ENCODE peak calls at places on chromosomes 3 and 15, in seven cellular contexts. R is tibial artery, D is neural progenitor cell, P is upper lobe of right lung, C is mesendoderm, G is GM23338, W is neuronal stem cell. V is an unnamed sample.

GRCh38 chr15:93417156-93418077 is 328.4 kb upstream of the RGMA start:
- DNase-seq in R (no peak), D (no peak), P (no peak), C (peak; percentile 28), G (no peak), W (no peak), V (no peak)

GRCh38 chr3:126152458-126152857 is 27.9 kb downstream of the ALDH1L1 start:
- DNase-seq in R (no peak), D (no peak), P (no peak), C (no peak), G (no peak), W (no peak), V (no peak)

GRCh38 chr3:119550090-119550910 is 9.1 kb downstream of the CD80 start:
- DNase-seq in R (no peak), D (no peak), P (no peak), C (no peak), G (no peak), W (no peak), V (no peak)

GRCh38 chr3:11271986-11272904 is at the start of gene ATG7:
- DNase-seq in R (peak; percentile 98), D (peak; percentile 99), P (peak; percentile 99), C (peak; percentile 98), G (peak; percentile 99), W (peak; percentile 95), V (peak; percentile 95)

GRCh38 chr3:141575879-141576743 is 89.3 kb downstream of the RASA2 start:
- DNase-seq in R (no peak), D (no peak), P (no peak), C (peak; percentile 33), G (peak; percentile 49), W (no peak), V (no peak)

GRCh38 chr3:20451170-20451569 is 265.2 kb upstream of the SGO1 start:
- DNase-seq in R (no peak), D (peak; percentile 3), P (no peak), C (peak; percentile 51), G (peak; percentile 21), W (no peak), V (no peak)

GRCh38 chr3:21705769-21706168 is 45.2 kb downstream of the ZNF385D start:
- DNase-seq in R (peak; percentile 92), D (no peak), P (no peak), C (peak; percentile 8), G (no peak), W (no peak), V (no peak)

GRCh38 chr15:75590239-75590638 is 11.1 kb upstream of the PTPN9 start:
- DNase-seq in R (no peak), D (no peak), P (no peak), C (no peak), G (no peak), W (no peak), V (no peak)

GRCh38 chr3:148466143-148466542 is 231.6 kb upstream of the AGTR1 start:
- DNase-seq in R (no peak), D (no peak), P (no peak), C (peak; percentile 61), G (peak; percentile 21), W (no peak), V (no peak)

GRCh38 chr3:156174229-156174847 is 54.0 kb downstream of the KCNAB1 start:
- DNase-seq in R (no peak), D (peak; percentile 56), P (no peak), C (peak; percentile 55), G (peak; percentile 33), W (no peak), V (no peak)

GRCh38 chr15:52306270-52306669 is 10.7 kb upstream of the MYO5C start:
- DNase-seq in R (no peak), D (no peak), P (no peak), C (no peak), G (no peak), W (no peak), V (no peak)

GRCh38 chr15:36334059-36334458 is 245.4 kb upstream of the CDIN1 start:
- DNase-seq in R (no peak), D (no peak), P (no peak), C (peak; percentile 26), G (no peak), W (no peak), V (no peak)

GRCh38 chr3:171970301-171970788 is 69.0 kb upstream of the FNDC3B start:
- DNase-seq in R (no peak), D (no peak), P (no peak), C (no peak), G (no peak), W (no peak), V (no peak)

GRCh38 chr3:38130631-38131065 is 6.3 kb downstream of the ACAA1 start:
- DNase-seq in R (no peak), D (no peak), P (no peak), C (no peak), G (no peak), W (no peak), V (no peak)

GRCh38 chr15:63198752-63199250 is 9.4 kb downstream of the RAB8B start:
- DNase-seq in R (no peak), D (no peak), P (no peak), C (no peak), G (no peak), W (no peak), V (no peak)

GRCh38 chr15:79310612-79310984 is 314 bp upstream of the TMED3 start:
- DNase-seq in R (no peak), D (no peak), P (no peak), C (peak; percentile 83), G (peak; percentile 68), W (no peak), V (no peak)

GRCh38 chr3:52293491-52294319 is 6.1 kb downstream of the GLYCTK start:
- DNase-seq in R (no peak), D (no peak), P (no peak), C (no peak), G (no peak), W (no peak), V (no peak)

GRCh38 chr3:29186982-29187718 is 93.7 kb upstream of the RBMS3 start:
- DNase-seq in R (no peak), D (no peak), P (no peak), C (peak; percentile 27), G (no peak), W (no peak), V (no peak)

GRCh38 chr3:12195231-12195630 is 36.5 kb upstream of the TIMP4 start:
- DNase-seq in R (no peak), D (no peak), P (no peak), C (peak; percentile 75), G (peak; percentile 45), W (no peak), V (no peak)

GRCh38 chr3:26118165-26118564 is 328.3 kb downstream of the OXSM start:
- DNase-seq in R (no peak), D (peak; percentile 23), P (no peak), C (peak; percentile 86), G (peak; percentile 84), W (no peak), V (peak; percentile 7)

GRCh38 chr3:17478673-17479072 is 263.8 kb downstream of the TBC1D5 start:
- DNase-seq in R (no peak), D (no peak), P (no peak), C (peak; percentile 48), G (no peak), W (no peak), V (no peak)

GRCh38 chr3:31906182-31906581 is 74.9 kb downstream of the OSBPL10 start:
- DNase-seq in R (no peak), D (no peak), P (no peak), C (no peak), G (no peak), W (no peak), V (no peak)

GRCh38 chr15:75224281-75224680 is 22.6 kb downstream of the C15orf39 start:
- DNase-seq in R (no peak), D (no peak), P (no peak), C (no peak), G (no peak), W (no peak), V (no peak)

DNA sequence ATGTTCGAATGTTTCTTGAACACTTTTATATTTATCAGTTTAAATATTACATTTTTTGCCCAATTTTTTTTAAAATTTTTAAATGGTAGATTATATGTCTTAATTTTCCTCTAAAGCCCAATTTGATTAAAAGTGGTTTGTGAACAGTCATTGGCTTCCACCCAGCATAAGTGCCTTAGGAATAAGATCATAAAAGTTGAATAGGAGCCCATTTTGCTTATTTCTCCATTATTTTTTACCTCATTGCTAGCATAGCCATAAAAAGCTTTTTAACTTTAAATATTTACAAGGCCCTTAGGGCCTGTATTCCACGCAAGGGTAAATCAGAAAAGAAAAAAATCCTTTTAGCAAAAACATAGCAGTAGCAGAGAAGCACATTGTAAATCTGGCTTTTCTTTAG is 9.0 kb downstream of the TTC14 start:
- DNase-seq in R (no peak), D (no peak), P (no peak), C (no peak), G (no peak), W (no peak), V (no peak)
- H3K36me3 ChIP-seq in R (peaks cover 71% of the 10 kb centered on the region), D (peaks cover 49% of the 10 kb centered on the region), P (peaks cover 74% of the 10 kb centered on the region), C (peaks cover 3% of the 10 kb centered on the region), G (peaks cover 46% of the 10 kb centered on the region), W (peaks cover 88% of the 10 kb centered on the region), V (no peaks in the 10 kb centered on the region)

DNA sequence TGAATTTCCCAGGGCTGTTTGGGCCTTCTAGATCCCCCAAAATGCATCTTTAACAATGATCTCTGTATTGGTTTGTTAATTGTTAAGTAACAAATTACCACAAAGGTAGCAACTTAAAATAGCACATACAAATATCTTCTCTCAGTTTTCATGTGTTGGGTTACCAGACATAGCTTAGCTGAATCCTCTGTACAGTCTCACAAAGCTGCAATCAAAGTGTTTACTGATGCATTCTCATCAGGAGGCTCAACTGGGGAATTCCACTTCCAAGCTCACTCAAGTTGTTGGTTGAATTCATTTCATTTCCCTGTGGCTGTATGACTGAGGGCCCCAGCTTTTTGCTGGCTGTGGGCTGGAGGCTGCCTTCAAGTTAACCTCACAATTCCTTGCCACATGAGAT is 297.6 kb downstream of the RPLP1 start:
- DNase-seq in R (no peak), D (no peak), P (no peak), C (no peak), G (no peak), W (no peak), V (no peak)
- H3K27me3 ChIP-seq in R (no peaks in the 10 kb centered on the region), D (no peaks in the 10 kb centered on the region), P (no peaks in the 10 kb centered on the region), C (no peaks in the 10 kb centered on the region), G (no peaks in the 10 kb centered on the region), W (no peaks in the 10 kb centered on the region), V (no peaks in the 10 kb centered on the region)

GRCh38 chr3:197847866-197848401 is 56.9 kb downstream of the LRCH3 start:
- DNase-seq in R (no peak), D (no peak), P (no peak), C (no peak), G (no peak), W (no peak), V (no peak)
- H3K36me3 ChIP-seq in R (peaks cover 83% of the 10 kb centered on the region), D (peaks cover 9% of the 10 kb centered on the region), P (peaks cover 85% of the 10 kb centered on the region), C (peaks cover 4% of the 10 kb centered on the region), G (peaks cover 8% of the 10 kb centered on the region), W (peaks cover 98% of the 10 kb centered on the region), V (peaks cover 1% of the 10 kb centered on the region)

GRCh38 chr15:60652245-60652644 is 173.3 kb upstream of the ICE2 start:
- DNase-seq in R (no peak), D (no peak), P (no peak), C (no peak), G (no peak), W (no peak), V (no peak)

GRCh38 chr15:60652870-60653269 is 173.9 kb upstream of the ICE2 start:
- DNase-seq in R (no peak), D (no peak), P (no peak), C (no peak), G (no peak), W (no peak), V (no peak)

GRCh38 chr15:60651734-60652141 is 172.8 kb upstream of the ICE2 start:
- DNase-seq in R (no peak), D (peak; percentile 39), P (no peak), C (peak; percentile 49), G (peak; percentile 28), W (no peak), V (no peak)

GRCh38 chr15:60649845-60650548 is 171.1 kb upstream of the ICE2 start:
- DNase-seq in R (no peak), D (no peak), P (no peak), C (peak; percentile 71), G (peak; percentile 74), W (no peak), V (no peak)

GRCh38 chr15:60651155-60651554 is 172.2 kb upstream of the ICE2 start:
- DNase-seq in R (no peak), D (no peak), P (no peak), C (no peak), G (no peak), W (no peak), V (no peak)
- H3K27me3 ChIP-seq in R (no peaks in the 10 kb centered on the region), D (no peaks in the 10 kb centered on the region), P (no peaks in the 10 kb centered on the region), C (no peaks in the 10 kb centered on the region), G (no peaks in the 10 kb centered on the region), W (no peaks in the 10 kb centered on the region), V (no peaks in the 10 kb centered on the region)